ENCODE peak calls at places on chromosome 16, in ten cellular contexts. One of them, this sample, is unnamed.

GRCh38 chr16:2757344-2757743 is 4.9 kb downstream of the SRRM2 start:
- DNase-seq in left lung: no peak
- DNase-seq in stimulated activated naive CD8-positive, alpha-beta T cell treated with anti-CD3 and anti-CD28 coated beads, Interleukin-15, Interleukin-2, amounts not matched to agents 100 U/mL and 50 U/mL, for 24 hours: no peak
- DNase-seq in globus pallidus: no peak
- DNase-seq in posterior cingulate gyrus: no peak
- DNase-seq in OCI-LY7: no peak
- DNase-seq in HFFc6: no peak
- DNase-seq in ACHN: no peak
- DNase-seq in activated naive CD8-positive, alpha-beta T cell treated with anti-CD3 and anti-CD28 coated beads, Interleukin-2, amount 50 U/mL, for 16 hours: no peak
- DNase-seq in activated effector memory CD4-positive, alpha-beta T cell treated with Interleukin-2 at 50 U/mL for 16 hours: no peak
- DNase-seq in this sample: no peak

GRCh38 chr16:1984347-1985225 is 593 bp downstream of the GFER start:
- DNase-seq in left lung: no peak
- DNase-seq in stimulated activated naive CD8-positive, alpha-beta T cell treated with anti-CD3 and anti-CD28 coated beads, Interleukin-15, Interleukin-2, amounts not matched to agents 100 U/mL and 50 U/mL, for 24 hours: no peak
- DNase-seq in globus pallidus: no peak
- DNase-seq in posterior cingulate gyrus: no peak
- DNase-seq in OCI-LY7: peak; percentile 19
- DNase-seq in HFFc6: no peak
- DNase-seq in ACHN: no peak
- DNase-seq in activated naive CD8-positive, alpha-beta T cell treated with anti-CD3 and anti-CD28 coated beads, Interleukin-2, amount 50 U/mL, for 16 hours: no peak
- DNase-seq in activated effector memory CD4-positive, alpha-beta T cell treated with Interleukin-2 at 50 U/mL for 16 hours: no peak
- DNase-seq in this sample: peak; percentile 68

GRCh38 chr16:56869513-56870270 is 4.7 kb downstream of the SLC12A3 start:
- DNase-seq in left lung: no peak
- DNase-seq in stimulated activated naive CD8-positive, alpha-beta T cell treated with anti-CD3 and anti-CD28 coated beads, Interleukin-15, Interleukin-2, amounts not matched to agents 100 U/mL and 50 U/mL, for 24 hours: peak; percentile 65
- DNase-seq in globus pallidus: no peak
- DNase-seq in posterior cingulate gyrus: no peak
- DNase-seq in OCI-LY7: peak; percentile 74
- DNase-seq in HFFc6: peak; percentile 17
- DNase-seq in ACHN: peak; percentile 71
- DNase-seq in activated naive CD8-positive, alpha-beta T cell treated with anti-CD3 and anti-CD28 coated beads, Interleukin-2, amount 50 U/mL, for 16 hours: no peak
- DNase-seq in activated effector memory CD4-positive, alpha-beta T cell treated with Interleukin-2 at 50 U/mL for 16 hours: no peak
- DNase-seq in this sample: peak; percentile 48

GRCh38 chr16:67415872-67416793 is at the start of gene ZDHHC1:
- DNase-seq in left lung: peak; percentile 93
- DNase-seq in stimulated activated naive CD8-positive, alpha-beta T cell treated with anti-CD3 and anti-CD28 coated beads, Interleukin-15, Interleukin-2, amounts not matched to agents 100 U/mL and 50 U/mL, for 24 hours: peak; percentile 78
- DNase-seq in globus pallidus: peak; percentile 64
- DNase-seq in posterior cingulate gyrus: peak; percentile 78
- DNase-seq in OCI-LY7: peak; percentile 14
- DNase-seq in HFFc6: peak; percentile 33
- DNase-seq in ACHN: peak; percentile 78
- DNase-seq in activated naive CD8-positive, alpha-beta T cell treated with anti-CD3 and anti-CD28 coated beads, Interleukin-2, amount 50 U/mL, for 16 hours: no peak
- DNase-seq in activated effector memory CD4-positive, alpha-beta T cell treated with Interleukin-2 at 50 U/mL for 16 hours: peak; percentile 21
- DNase-seq in this sample: peak; percentile 90

GRCh38 chr16:81612351-81613170 is 166.5 kb upstream of the PLCG2 start:
- DNase-seq in left lung: no peak
- DNase-seq in stimulated activated naive CD8-positive, alpha-beta T cell treated with anti-CD3 and anti-CD28 coated beads, Interleukin-15, Interleukin-2, amounts not matched to agents 100 U/mL and 50 U/mL, for 24 hours: no peak
- DNase-seq in globus pallidus: peak; percentile 69
- DNase-seq in posterior cingulate gyrus: no peak
- DNase-seq in OCI-LY7: no peak
- DNase-seq in HFFc6: no peak
- DNase-seq in ACHN: no peak
- DNase-seq in activated naive CD8-positive, alpha-beta T cell treated with anti-CD3 and anti-CD28 coated beads, Interleukin-2, amount 50 U/mL, for 16 hours: no peak
- DNase-seq in activated effector memory CD4-positive, alpha-beta T cell treated with Interleukin-2 at 50 U/mL for 16 hours: no peak
- DNase-seq in this sample: peak; percentile 56

GRCh38 chr16:81004646-81005353 is 1.9 kb downstream of the CMC2 start:
- DNase-seq in left lung: no peak
- DNase-seq in stimulated activated naive CD8-positive, alpha-beta T cell treated with anti-CD3 and anti-CD28 coated beads, Interleukin-15, Interleukin-2, amounts not matched to agents 100 U/mL and 50 U/mL, for 24 hours: no peak
- DNase-seq in globus pallidus: peak; percentile 78
- DNase-seq in posterior cingulate gyrus: no peak
- DNase-seq in OCI-LY7: peak; percentile 78
- DNase-seq in HFFc6: peak; percentile 68
- DNase-seq in ACHN: peak; percentile 86
- DNase-seq in activated naive CD8-positive, alpha-beta T cell treated with anti-CD3 and anti-CD28 coated beads, Interleukin-2, amount 50 U/mL, for 16 hours: no peak
- DNase-seq in activated effector memory CD4-positive, alpha-beta T cell treated with Interleukin-2 at 50 U/mL for 16 hours: no peak
- DNase-seq in this sample: peak; percentile 80

GRCh38 chr16:49635009-49635350 is 220.9 kb downstream of the ZNF423 start:
- DNase-seq in left lung: no peak
- DNase-seq in stimulated activated naive CD8-positive, alpha-beta T cell treated with anti-CD3 and anti-CD28 coated beads, Interleukin-15, Interleukin-2, amounts not matched to agents 100 U/mL and 50 U/mL, for 24 hours: no peak
- DNase-seq in globus pallidus: no peak
- DNase-seq in posterior cingulate gyrus: no peak
- DNase-seq in OCI-LY7: no peak
- DNase-seq in HFFc6: no peak
- DNase-seq in ACHN: no peak
- DNase-seq in activated naive CD8-positive, alpha-beta T cell treated with anti-CD3 and anti-CD28 coated beads, Interleukin-2, amount 50 U/mL, for 16 hours: no peak
- DNase-seq in activated effector memory CD4-positive, alpha-beta T cell treated with Interleukin-2 at 50 U/mL for 16 hours: no peak
- DNase-seq in this sample: no peak

GRCh38 chr16:19861811-19862327 is 22.8 kb downstream of the GPRC5B start:
- DNase-seq in left lung: no peak
- DNase-seq in stimulated activated naive CD8-positive, alpha-beta T cell treated with anti-CD3 and anti-CD28 coated beads, Interleukin-15, Interleukin-2, amounts not matched to agents 100 U/mL and 50 U/mL, for 24 hours: no peak
- DNase-seq in globus pallidus: peak; percentile 99
- DNase-seq in posterior cingulate gyrus: peak; percentile 84
- DNase-seq in OCI-LY7: no peak
- DNase-seq in HFFc6: no peak
- DNase-seq in ACHN: no peak
- DNase-seq in activated naive CD8-positive, alpha-beta T cell treated with anti-CD3 and anti-CD28 coated beads, Interleukin-2, amount 50 U/mL, for 16 hours: no peak
- DNase-seq in activated effector memory CD4-positive, alpha-beta T cell treated with Interleukin-2 at 50 U/mL for 16 hours: no peak
- DNase-seq in this sample: no peak

GRCh38 chr16:1705688-1706385 is at the start of gene MAPK8IP3:
- DNase-seq in left lung: peak; percentile 98
- DNase-seq in stimulated activated naive CD8-positive, alpha-beta T cell treated with anti-CD3 and anti-CD28 coated beads, Interleukin-15, Interleukin-2, amounts not matched to agents 100 U/mL and 50 U/mL, for 24 hours: peak; percentile 98
- DNase-seq in globus pallidus: peak; percentile 88
- DNase-seq in posterior cingulate gyrus: peak; percentile 95
- DNase-seq in OCI-LY7: peak; percentile 92
- DNase-seq in HFFc6: peak; percentile 81
- DNase-seq in ACHN: peak; percentile 91
- DNase-seq in activated naive CD8-positive, alpha-beta T cell treated with anti-CD3 and anti-CD28 coated beads, Interleukin-2, amount 50 U/mL, for 16 hours: peak; percentile 85
- DNase-seq in activated effector memory CD4-positive, alpha-beta T cell treated with Interleukin-2 at 50 U/mL for 16 hours: peak; percentile 97
- DNase-seq in this sample: peak; percentile 90

GRCh38 chr16:4106516-4106915 is 9.7 kb downstream of the ADCY9 start:
- DNase-seq in left lung: no peak
- DNase-seq in stimulated activated naive CD8-positive, alpha-beta T cell treated with anti-CD3 and anti-CD28 coated beads, Interleukin-15, Interleukin-2, amounts not matched to agents 100 U/mL and 50 U/mL, for 24 hours: no peak
- DNase-seq in globus pallidus: no peak
- DNase-seq in posterior cingulate gyrus: no peak
- DNase-seq in OCI-LY7: no peak
- DNase-seq in HFFc6: no peak
- DNase-seq in ACHN: no peak
- DNase-seq in activated naive CD8-positive, alpha-beta T cell treated with anti-CD3 and anti-CD28 coated beads, Interleukin-2, amount 50 U/mL, for 16 hours: no peak
- DNase-seq in activated effector memory CD4-positive, alpha-beta T cell treated with Interleukin-2 at 50 U/mL for 16 hours: no peak
- DNase-seq in this sample: no peak

GRCh38 chr16:9703731-9704130 is 478.5 kb downstream of the GRIN2A start:
- DNase-seq in left lung: no peak
- DNase-seq in stimulated activated naive CD8-positive, alpha-beta T cell treated with anti-CD3 and anti-CD28 coated beads, Interleukin-15, Interleukin-2, amounts not matched to agents 100 U/mL and 50 U/mL, for 24 hours: no peak
- DNase-seq in globus pallidus: no peak
- DNase-seq in posterior cingulate gyrus: no peak
- DNase-seq in OCI-LY7: no peak
- DNase-seq in HFFc6: no peak
- DNase-seq in ACHN: no peak
- DNase-seq in activated naive CD8-positive, alpha-beta T cell treated with anti-CD3 and anti-CD28 coated beads, Interleukin-2, amount 50 U/mL, for 16 hours: no peak
- DNase-seq in activated effector memory CD4-positive, alpha-beta T cell treated with Interleukin-2 at 50 U/mL for 16 hours: no peak
- DNase-seq in this sample: no peak

GRCh38 chr16:79188115-79188779 is 412.3 kb downstream of the MAF start:
- DNase-seq in left lung: no peak
- DNase-seq in stimulated activated naive CD8-positive, alpha-beta T cell treated with anti-CD3 and anti-CD28 coated beads, Interleukin-15, Interleukin-2, amounts not matched to agents 100 U/mL and 50 U/mL, for 24 hours: no peak
- DNase-seq in globus pallidus: no peak
- DNase-seq in posterior cingulate gyrus: no peak
- DNase-seq in OCI-LY7: no peak
- DNase-seq in HFFc6: no peak
- DNase-seq in ACHN: no peak
- DNase-seq in activated naive CD8-positive, alpha-beta T cell treated with anti-CD3 and anti-CD28 coated beads, Interleukin-2, amount 50 U/mL, for 16 hours: no peak
- DNase-seq in activated effector memory CD4-positive, alpha-beta T cell treated with Interleukin-2 at 50 U/mL for 16 hours: no peak
- DNase-seq in this sample: no peak

GRCh38 chr16:50245417-50246298 is 20.7 kb upstream of the ADCY7 start:
- DNase-seq in left lung: peak; percentile 93
- DNase-seq in stimulated activated naive CD8-positive, alpha-beta T cell treated with anti-CD3 and anti-CD28 coated beads, Interleukin-15, Interleukin-2, amounts not matched to agents 100 U/mL and 50 U/mL, for 24 hours: peak; percentile 66
- DNase-seq in globus pallidus: no peak
- DNase-seq in posterior cingulate gyrus: peak; percentile 66
- DNase-seq in OCI-LY7: peak; percentile 57
- DNase-seq in HFFc6: peak; percentile 48
- DNase-seq in ACHN: peak; percentile 58
- DNase-seq in activated naive CD8-positive, alpha-beta T cell treated with anti-CD3 and anti-CD28 coated beads, Interleukin-2, amount 50 U/mL, for 16 hours: peak; percentile 54
- DNase-seq in activated effector memory CD4-positive, alpha-beta T cell treated with Interleukin-2 at 50 U/mL for 16 hours: peak; percentile 68
- DNase-seq in this sample: peak; percentile 91

GRCh38 chr16:14409563-14409962 is 220.5 kb downstream of the PARN start:
- DNase-seq in left lung: no peak
- DNase-seq in stimulated activated naive CD8-positive, alpha-beta T cell treated with anti-CD3 and anti-CD28 coated beads, Interleukin-15, Interleukin-2, amounts not matched to agents 100 U/mL and 50 U/mL, for 24 hours: no peak
- DNase-seq in globus pallidus: no peak
- DNase-seq in posterior cingulate gyrus: no peak
- DNase-seq in OCI-LY7: no peak
- DNase-seq in HFFc6: peak; percentile 97
- DNase-seq in ACHN: peak; percentile 69
- DNase-seq in activated naive CD8-positive, alpha-beta T cell treated with anti-CD3 and anti-CD28 coated beads, Interleukin-2, amount 50 U/mL, for 16 hours: no peak
- DNase-seq in activated effector memory CD4-positive, alpha-beta T cell treated with Interleukin-2 at 50 U/mL for 16 hours: no peak
- DNase-seq in this sample: peak; percentile 94

GRCh38 chr16:78812582-78812981 is 713.1 kb downstream of the WWOX start:
- DNase-seq in left lung: no peak
- DNase-seq in stimulated activated naive CD8-positive, alpha-beta T cell treated with anti-CD3 and anti-CD28 coated beads, Interleukin-15, Interleukin-2, amounts not matched to agents 100 U/mL and 50 U/mL, for 24 hours: no peak
- DNase-seq in globus pallidus: no peak
- DNase-seq in posterior cingulate gyrus: no peak
- DNase-seq in OCI-LY7: no peak
- DNase-seq in HFFc6: no peak
- DNase-seq in ACHN: no peak
- DNase-seq in activated naive CD8-positive, alpha-beta T cell treated with anti-CD3 and anti-CD28 coated beads, Interleukin-2, amount 50 U/mL, for 16 hours: no peak
- DNase-seq in activated effector memory CD4-positive, alpha-beta T cell treated with Interleukin-2 at 50 U/mL for 16 hours: no peak
- DNase-seq in this sample: no peak